ENCODE peak calls at places on chromosomes 13 and 19, in five cellular contexts. I, H, Y, T and W are unnamed samples.

GRCh38 chr13:36965767-36966166 is 33.4 kb downstream of the ALG5 start:
- DNase-seq in H (no peak), T (no peak), I (no peak), Y (no peak), W (no peak)

GRCh38 chr19:5093953-5094718 is 125.2 kb downstream of the KDM4B start:
- DNase-seq in I (no peak), Y (no peak), T (no peak), H (no peak), W (no peak)

GRCh38 chr13:108342369-108343289 is 73.1 kb downstream of the TNFSF13B start:
- DNase-seq in I (no peak), H (no peak), T (no peak), Y (no peak), W (no peak)

GRCh38 chr19:41064974-41065569 is 23.2 kb upstream of the CYP2A13 start:
- DNase-seq in Y (no peak), H (no peak), I (no peak), T (no peak), W (no peak)

GRCh38 chr19:4108767-4109625 is 14.9 kb downstream of the MAP2K2 start:
- DNase-seq in H (peak; percentile 59), I (no peak), Y (no peak), T (peak; percentile 92), W (no peak)

GRCh38 chr13:30580852-30581502 is 36.7 kb upstream of the USPL1 start:
- DNase-seq in T (no peak), Y (no peak), H (no peak), I (no peak), W (no peak)

GRCh38 chr13:30576528-30576927 is 41.2 kb upstream of the USPL1 start:
- DNase-seq in I (peak; percentile 25), T (peak; percentile 77), H (no peak), Y (no peak), W (no peak)

GRCh38 chr13:46648166-46648607 is 95.2 kb downstream of the LRCH1 start:
- DNase-seq in I (no peak), T (no peak), Y (no peak), H (no peak), W (no peak)

GRCh38 chr13:110351636-110352420 is 44.7 kb downstream of the COL4A2 start:
- DNase-seq in Y (no peak), I (no peak), T (no peak), H (no peak), W (no peak)

GRCh38 chr13:28273919-28274318 is 135.6 kb downstream of the PAN3 start:
- DNase-seq in Y (no peak), I (no peak), T (no peak), H (no peak), W (no peak)

GRCh38 chr13:94658926-94659649 is 53.3 kb downstream of the SOX21 start:
- DNase-seq in T (no peak), Y (no peak), I (no peak), H (no peak), W (no peak)

GRCh38 chr13:94661396-94661795 is 50.9 kb downstream of the SOX21 start:
- DNase-seq in Y (no peak), I (no peak), T (no peak), H (no peak), W (no peak)

GRCh38 chr13:94664889-94665288 is 47.5 kb downstream of the SOX21 start:
- DNase-seq in I (no peak), T (no peak), H (no peak), Y (no peak), W (no peak)

GRCh38 chr13:94660695-94661324 is 51.5 kb downstream of the SOX21 start:
- DNase-seq in H (no peak), T (no peak), Y (no peak), I (no peak), W (no peak)

GRCh38 chr13:94662274-94662945 is 49.9 kb downstream of the SOX21 start:
- DNase-seq in I (no peak), T (no peak), H (no peak), Y (no peak), W (no peak)
- H3K4me3 ChIP-seq in I (no peak overlapping the region), T (no peak overlapping the region), H (no peak overlapping the region), Y (no peak overlapping the region), W (no peak overlapping the region)

GRCh38 chr13:50575138-50575537 is 268.4 kb downstream of the DLEU7 start:
- DNase-seq in Y (no peak), T (no peak), I (no peak), H (no peak), W (no peak)
- TF ChIP-seq CTCF in Y (no peak), T (no peak), I (no peak), H (no peak), W (no peak)

GRCh38 chr19:46697142-46697960 is 19.6 kb downstream of the PRKD2 start:
- DNase-seq in Y (peak; percentile 59), H (peak; percentile 96), T (no peak), I (peak; percentile 83), W (peak; percentile 97)
- H3K4me3 ChIP-seq in Y (peak overlapping the region; percentile 39), H (peak overlapping the region; percentile 2), T (no peak overlapping the region), I (peak overlapping the region; percentile 34), W (peak overlapping the region; percentile 12)

DNA sequence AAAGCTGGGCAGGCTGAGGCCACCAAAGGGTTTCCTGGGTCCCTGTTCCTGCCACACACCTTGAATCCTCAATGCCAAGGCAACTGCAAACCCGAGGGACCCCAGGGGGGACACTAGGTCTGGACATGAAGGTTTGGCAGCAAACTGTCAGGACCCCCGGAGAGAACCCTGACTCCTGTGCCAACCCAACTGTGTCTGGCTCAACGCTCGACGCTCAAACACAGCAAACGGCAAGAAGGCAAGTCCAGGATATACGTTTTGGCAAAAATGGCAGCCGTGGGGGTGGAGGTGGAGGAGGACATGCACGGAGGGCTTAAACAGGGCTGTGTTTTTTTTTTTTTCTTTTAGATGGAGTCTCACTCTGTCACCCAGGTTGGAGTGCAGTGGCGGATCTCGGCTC is 73.0 kb downstream of the GADD45B start:
- DNase-seq in H (peak; percentile 39), I (no peak), T (no peak), Y (no peak), W (peak; percentile 42)
- TF ChIP-seq CTCF in H (no peak), I (no peak), T (no peak), Y (no peak), W (no peak)

DNA sequence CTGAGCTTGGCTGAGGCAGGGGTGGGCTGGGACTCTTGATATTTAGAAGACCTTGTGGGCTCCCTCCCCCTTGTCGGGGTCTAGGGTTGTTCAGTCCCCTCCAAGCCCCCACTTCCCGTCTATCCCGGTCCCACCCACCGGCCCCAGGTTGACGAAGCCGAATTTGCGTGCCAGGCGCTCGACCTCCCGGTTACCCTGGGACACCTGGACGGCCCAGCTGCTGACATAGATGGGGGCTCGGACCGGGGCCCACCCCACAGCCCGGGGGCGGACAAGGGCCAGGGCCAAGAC is 185 bp downstream of the PCSK4 start:
- DNase-seq in T (no peak), I (no peak), H (no peak), Y (no peak), W (no peak)
- H3K4me3 ChIP-seq in T (peak overlapping the region; percentile 71), I (peak overlapping the region; percentile 70), H (peak overlapping the region; percentile 69), Y (peak overlapping the region; percentile 88), W (peak overlapping the region; percentile 62)

GRCh38 chr13:98447881-98448641 is 128.8 kb downstream of the STK24 start:
- DNase-seq in Y (no peak), T (no peak), H (no peak), I (peak; percentile 52), W (peak; percentile 63)
- TF ChIP-seq CTCF in Y (no peak), T (no peak), H (peak; percentile 25), I (peak; percentile 47), W (peak; percentile 45)

GRCh38 chr13:74135306-74136088 is 1.3 kb upstream of the KLF12 start:
- DNase-seq in H (peak; percentile 66), I (peak; percentile 85), T (peak; percentile 49), Y (peak; percentile 5), W (peak; percentile 84)
- H3K4me3 ChIP-seq in H (peak overlapping the region; percentile 86), I (peak overlapping the region; percentile 94), T (peak overlapping the region; percentile 73), Y (peak overlapping the region; percentile 84), W (peak overlapping the region; percentile 79)

GRCh38 chr19:16628183-16628983 is at the start of gene MED26:
- DNase-seq in Y (peak; percentile 78), H (peak; percentile 96), I (peak; percentile 96), T (peak; percentile 92), W (peak; percentile 98)

GRCh38 chr19:16628984-16629691 is 1.1 kb upstream of the MED26 start:
- DNase-seq in I (peak; percentile 60), T (no peak), Y (no peak), H (no peak), W (no peak)

GRCh38 chr19:16627194-16627927 is 643 bp downstream of the MED26 start:
- DNase-seq in I (no peak), H (peak; percentile 62), Y (no peak), T (peak; percentile 33), W (peak; percentile 71)

GRCh38 chr19:16627928-16628182 is 149 bp downstream of the MED26 start:
- DNase-seq in I (no peak), T (no peak), Y (no peak), H (no peak), W (no peak)

GRCh38 chr19:16631465-16631864 is 3.5 kb upstream of the MED26 start:
- DNase-seq in T (no peak), I (no peak), Y (no peak), H (no peak), W (no peak)
- TF ChIP-seq CTCF in T (no peak), I (no peak), Y (no peak), H (no peak), W (no peak)